ENCODE peak calls at places on chromosomes 13 and 19, in ten cellular contexts. E is nephron progenitor cell; L is stimulated activated CD4-positive, alpha-beta T cell treated with anti-CD3 and anti-CD28 coated beads, Interleukin-15, amount 100 ng/mL, for 24 hours; A is type B pancreatic cell; D is H7; Z is epithelial cell of esophagus; U is NCI-H345; N is CD8-positive, alpha-beta T cell; X is GM04503; B is HS-5. I is an unnamed sample.
A peak's percentile ranks its signal among the peaks of the same experiment; 100 is the strongest.

GRCh38 chr19:40229926-40230417 is 3.5 kb upstream of the CCNP start:
- DNase-seq in E (no peak), L (no peak), A (no peak), D (no peak), Z (no peak), U (no peak), N (no peak), X (no peak), B (no peak), I (no peak)

GRCh38 chr19:38502410-38503143 is 69.1 kb downstream of the RYR1 start:
- DNase-seq in E (no peak), L (no peak), A (no peak), D (no peak), Z (no peak), U (no peak), N (no peak), X (no peak), B (no peak), I (no peak)

GRCh38 chr13:75467009-75467728 is 14.8 kb downstream of the TBC1D4 start:
- DNase-seq in E (no peak), L (no peak), A (no peak), D (no peak), Z (no peak), U (peak; percentile 31), N (no peak), X (no peak), B (no peak), I (no peak)

GRCh38 chr19:55460670-55461258 is 678 bp downstream of the ISOC2 start:
- DNase-seq in E (peak; percentile 89), L (peak; percentile 68), A (no peak), D (peak; percentile 99), Z (peak; percentile 52), U (peak; percentile 71), N (no peak), X (peak; percentile 45), B (no peak), I (no peak)

GRCh38 chr13:37954191-37954590 is 84.6 kb upstream of the TRPC4 start:
- DNase-seq in E (no peak), L (no peak), A (no peak), D (no peak), Z (peak; percentile 96), U (no peak), N (no peak), X (no peak), B (no peak), I (no peak)

GRCh38 chr13:51590966-51591627 is 6.8 kb downstream of the WDFY2 start:
- DNase-seq in E (no peak), L (no peak), A (no peak), D (no peak), Z (peak; percentile 83), U (no peak), N (no peak), X (peak; percentile 99), B (peak; percentile 87), I (no peak)

GRCh38 chr19:39411832-39412099 is 703 bp upstream of the PLEKHG2 start:
- DNase-seq in E (peak; percentile 87), L (peak; percentile 94), A (peak; percentile 87), D (peak; percentile 84), Z (peak; percentile 90), U (peak; percentile 96), N (peak; percentile 94), X (no peak), B (peak; percentile 92), I (no peak)

GRCh38 chr19:51330366-51330765 is 11.6 kb downstream of the VSIG10L start:
- DNase-seq in E (no peak), L (no peak), A (no peak), D (peak; percentile 39), Z (no peak), U (no peak), N (no peak), X (no peak), B (no peak), I (no peak)

GRCh38 chr19:52188822-52189744 is 769 bp upstream of the PPP2R1A start:
- DNase-seq in E (peak; percentile 57), L (peak; percentile 97), A (peak; percentile 75), D (no peak), Z (peak; percentile 61), U (no peak), N (no peak), X (no peak), B (no peak), I (peak; percentile 100)

GRCh38 chr13:76928456-76928855 is 19.9 kb upstream of the ACOD1 start:
- DNase-seq in E (no peak), L (no peak), A (no peak), D (no peak), Z (peak; percentile 54), U (no peak), N (no peak), X (no peak), B (no peak), I (no peak)

GRCh38 chr13:26806891-26807290 is 46.3 kb upstream of the GPR12 start:
- DNase-seq in E (no peak), L (no peak), A (no peak), D (no peak), Z (peak; percentile 52), U (no peak), N (no peak), X (no peak), B (no peak), I (no peak)

GRCh38 chr13:48391257-48391656 is 21.7 kb downstream of the LPAR6 start:
- DNase-seq in E (no peak), L (no peak), A (no peak), D (no peak), Z (no peak), U (no peak), N (no peak), X (no peak), B (no peak), I (no peak)

GRCh38 chr13:29621401-29621800 is 25.9 kb upstream of the SLC7A1 start:
- DNase-seq in E (no peak), L (no peak), A (no peak), D (no peak), Z (peak; percentile 29), U (no peak), N (no peak), X (no peak), B (peak; percentile 29), I (no peak)

GRCh38 chr13:40061466-40062450 is 406.3 kb downstream of the COG6 start:
- DNase-seq in E (no peak), L (no peak), A (no peak), D (no peak), Z (peak; percentile 71), U (no peak), N (no peak), X (no peak), B (no peak), I (no peak)

GRCh38 chr13:76473552-76474134 is 412.6 kb downstream of the KCTD12 start:
- DNase-seq in E (peak; percentile 80), L (peak; percentile 79), A (peak; percentile 75), D (peak; percentile 11), Z (peak; percentile 83), U (peak; percentile 77), N (peak; percentile 68), X (peak; percentile 16), B (peak; percentile 31), I (no peak)

GRCh38 chr13:45779901-45780300 is 71.7 kb downstream of the SIAH3 start:
- DNase-seq in E (no peak), L (no peak), A (no peak), D (no peak), Z (peak; percentile 32), U (no peak), N (no peak), X (no peak), B (no peak), I (no peak)

I was measured in vagina.